ENCODE peak calls at places on chromosomes 3 and 15, in seven cellular contexts. K is GM10248; R is effector CD4-positive, alpha-beta T cell; Y is stimulated activated CD4-positive, alpha-beta T cell treated with anti-CD3 and anti-CD28 coated beads, Interleukin-4, amount 100 ng/mL, for 4 hours; H is SW 1271; I is fibroblast of lung; G is iPS DF 19.7. L is an unnamed sample.

GRCh38 chr3:151877269-151877668 is 3.8 kb downstream of the SUCNR1 start:
- DNase-seq in H (no peak), G (no peak), K (no peak), R (no peak), I (no peak), Y (no peak), L (no peak)

GRCh38 chr3:187507905-187508304 is 139.7 kb downstream of the RTP4 start:
- DNase-seq in R (no peak), I (no peak), G (no peak), H (no peak), Y (no peak), K (no peak), L (no peak)

GRCh38 chr15:44038801-44039200 is 156.3 kb downstream of the FRMD5 start:
- DNase-seq in I (peak), Y (no peak), R (no peak), H (no peak), G (peak), K (no peak), L (peak)

GRCh38 chr15:61331019-61331418 is 101.9 kb upstream of the RORA start:
- DNase-seq in I (no peak), R (no peak), H (no peak), G (no peak), Y (no peak), K (no peak), L (no peak)

GRCh38 chr3:40309925-40310635 is 573 bp downstream of the EIF1B start:
- DNase-seq in K (peak), Y (peak), I (peak), G (no peak), H (no peak), R (peak), L (peak)

GRCh38 chr15:73822998-73823397 is 50.4 kb upstream of the TBC1D21 start:
- DNase-seq in H (no peak), I (peak), Y (no peak), G (no peak), R (no peak), K (no peak), L (peak)

GRCh38 chr3:181712505-181713299 is 977 bp downstream of the SOX2 start:
- DNase-seq in H (no peak), I (no peak), G (no peak), K (no peak), Y (no peak), R (no peak), L (peak)

GRCh38 chr15:31235298-31236183 is 91.1 kb upstream of the KLF13 start:
- DNase-seq in Y (no peak), H (no peak), R (no peak), I (peak), K (peak), G (no peak), L (peak)

GRCh38 chr3:4060064-4060463 is 243.1 kb upstream of the SETMAR start:
- DNase-seq in H (no peak), G (no peak), R (no peak), Y (no peak), I (no peak), K (no peak), L (no peak)

GRCh38 chr15:48592929-48593328 is 52.6 kb downstream of the FBN1 start:
- DNase-seq in R (no peak), I (peak), H (no peak), K (no peak), G (no peak), Y (no peak), L (no peak)

GRCh38 chr15:52111517-52112202 is 915 bp downstream of the BCL2L10 start:
- DNase-seq in I (no peak), K (no peak), H (no peak), Y (no peak), G (no peak), R (no peak), L (no peak)

GRCh38 chr3:13530241-13531009 is 18.5 kb upstream of the FBLN2 start:
- DNase-seq in I (no peak), Y (no peak), H (no peak), R (no peak), K (no peak), G (no peak), L (no peak)

GRCh38 chr3:50237754-50238548 is 1.9 kb downstream of the GNAI2 start:
- DNase-seq in H (peak), K (peak), I (peak), G (no peak), R (peak), Y (peak), L (peak)

GRCh38 chr15:48565560-48566482 is 79.7 kb downstream of the FBN1 start:
- DNase-seq in R (no peak), H (no peak), K (no peak), Y (no peak), G (no peak), I (peak), L (peak)

GRCh38 chr3:127408684-127409420 is 121.0 kb upstream of the PRR20G start:
- DNase-seq in G (no peak), R (no peak), Y (no peak), K (no peak), H (no peak), I (no peak), L (no peak)

GRCh38 chr3:30550246-30550645 is 56.2 kb upstream of the TGFBR2 start:
- DNase-seq in R (no peak), Y (no peak), H (no peak), K (no peak), G (no peak), I (no peak), L (no peak)